ENCODE peak calls at places on chromosome 9, in five cellular contexts. P, X, Z, C and G are unnamed samples.

GRCh38 chr9:133090187-133090586 is 28.4 kb downstream of the CEL start:
- DNase-seq in P (no peak), X (no peak), Z (no peak), C (no peak), G (no peak)

GRCh38 chr9:96663506-96664120 is 8.5 kb upstream of the PRXL2C start:
- DNase-seq in P (no peak), X (no peak), Z (no peak), C (no peak), G (peak)

GRCh38 chr9:128656416-128657343 is at the start of gene DYNC2I2:
- DNase-seq in P (peak), X (peak), Z (peak), C (peak), G (peak)

GRCh38 chr9:98791147-98792095 is 4.9 kb downstream of the ANKS6 start:
- DNase-seq in P (peak), X (peak), Z (peak), C (peak), G (peak)

GRCh38 chr9:126436545-126437269 is 110.1 kb downstream of the MVB12B start:
- DNase-seq in P (no peak), X (peak), Z (no peak), C (no peak), G (peak)

GRCh38 chr9:133127340-133127981 is 6.4 kb upstream of the RALGDS start:
- DNase-seq in P (peak), X (no peak), Z (no peak), C (no peak), G (no peak)

GRCh38 chr9:127953768-127954505 is 16.3 kb upstream of the DPM2 start:
- DNase-seq in P (no peak), X (no peak), Z (no peak), C (no peak), G (no peak)

GRCh38 chr9:33426843-33427293 is 20.5 kb downstream of the AQP3 start:
- DNase-seq in P (no peak), X (no peak), Z (no peak), C (no peak), G (no peak)

GRCh38 chr9:6938447-6938846 is 180.7 kb downstream of the KDM4C start:
- DNase-seq in P (no peak), X (peak), Z (peak), C (no peak), G (no peak)

GRCh38 chr9:8053501-8053900 is 253.9 kb upstream of the DMAC1 start:
- DNase-seq in P (no peak), X (no peak), Z (no peak), C (no peak), G (peak)

GRCh38 chr9:68780735-68781134 is 75.7 kb downstream of the PIP5K1B start:
- DNase-seq in P (no peak), X (no peak), Z (no peak), C (no peak), G (no peak)

GRCh38 chr9:24245988-24246387 is 299.7 kb downstream of the IZUMO3 start:
- DNase-seq in P (no peak), X (peak), Z (no peak), C (no peak), G (no peak)
- TF ChIP-seq CTCF in P (no peak), X (peak), Z (peak), C (peak), G (peak)

GRCh38 chr9:86795861-86796497 is 151.3 kb downstream of the GAS1 start:
- DNase-seq in P (peak), X (no peak), Z (peak), C (no peak), G (no peak)
- TF ChIP-seq CTCF in P (no peak), X (no peak), Z (peak), C (no peak), G (peak)

GRCh38 chr9:9337129-9337528 is 1275.7 kb downstream of the PTPRD start:
- DNase-seq in P (no peak), X (no peak), Z (no peak), C (no peak), G (no peak)
- TF ChIP-seq CTCF in P (no peak), X (peak), Z (no peak), C (no peak), G (no peak)

GRCh38 chr9:31839273-31839672 is 545.2 kb upstream of the ACO1 start:
- DNase-seq in P (no peak), X (peak), Z (no peak), C (no peak), G (no peak)
- TF ChIP-seq CTCF in P (no peak), X (no peak), Z (no peak), C (no peak), G (no peak)

GRCh38 chr9:75700252-75700640 is 190.2 kb upstream of the PCSK5 start:
- DNase-seq in P (no peak), X (no peak), Z (no peak), C (no peak), G (no peak)
- TF ChIP-seq CTCF in P (no peak), X (no peak), Z (no peak), C (no peak), G (no peak)

GRCh38 chr9:74001382-74001781 is 495.8 kb upstream of the RORB start:
- DNase-seq in P (no peak), X (no peak), Z (no peak), C (no peak), G (no peak)

GRCh38 chr9:74007833-74008232 is 489.3 kb upstream of the RORB start:
- DNase-seq in P (no peak), X (no peak), Z (no peak), C (no peak), G (no peak)

DNA sequence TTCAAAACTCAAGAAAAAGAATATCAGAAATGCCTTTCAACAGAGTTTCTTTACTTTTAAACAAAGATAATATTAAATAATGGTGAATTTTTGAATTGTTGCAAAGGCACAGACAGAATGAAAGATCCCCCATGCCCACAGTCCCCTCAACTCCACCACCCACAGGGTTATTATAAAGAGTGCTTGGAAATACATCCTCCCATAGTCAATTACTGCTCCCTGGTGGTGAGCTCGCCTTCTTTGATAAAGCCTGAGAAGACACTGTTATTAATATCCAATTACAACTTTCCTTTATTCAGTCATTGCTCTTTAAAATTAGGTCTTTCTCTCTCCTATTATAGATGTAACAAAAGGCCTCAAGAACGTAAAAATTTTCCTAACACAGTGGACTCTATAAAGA is 490.2 kb upstream of the RORB start:
- DNase-seq in P (no peak), X (no peak), Z (no peak), C (no peak), G (no peak)
- TF ChIP-seq CTCF in P (no peak), X (no peak), Z (no peak), C (no peak), G (no peak)

DNA sequence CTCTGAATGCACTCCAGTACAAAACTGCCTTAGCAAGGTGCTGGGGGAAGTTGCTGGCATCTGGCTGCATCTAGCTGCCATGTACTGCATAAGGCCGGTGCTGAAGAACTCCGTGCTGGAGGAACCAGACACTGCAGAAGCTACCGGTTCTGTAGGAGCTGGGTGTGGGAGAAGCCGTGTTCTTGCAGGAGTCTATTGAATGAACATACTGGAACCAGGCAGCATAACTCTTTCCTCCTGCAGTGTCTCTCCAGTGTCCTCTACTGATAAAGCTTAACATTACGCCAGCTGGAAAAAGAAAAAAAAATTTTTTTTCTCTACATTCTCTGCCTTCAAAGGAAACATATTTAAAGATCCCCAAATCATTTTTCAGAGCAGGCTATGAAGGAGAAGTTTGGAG is 38.5 kb downstream of the VPS13A start:
- DNase-seq in P (no peak), X (peak), Z (no peak), C (no peak), G (no peak)
- TF ChIP-seq CTCF in P (peak), X (peak), Z (peak), C (no peak), G (peak)

GRCh38 chr9:4849364-4849763 is 56.6 kb downstream of the RCL1 start:
- DNase-seq in P (no peak), X (no peak), Z (no peak), C (no peak), G (no peak)
- TF ChIP-seq CTCF in P (peak), X (no peak), Z (no peak), C (peak), G (no peak)